ENCODE peak calls at places on chromosomes 7 and 10, in ten cellular contexts. N, B, S, G, U, X, K, D, C and O are unnamed samples.

GRCh38 chr7:36985866-36986402 is 261.6 kb upstream of the AOAH start:
- DNase-seq in N (no peak), B (no peak), S (no peak), G (no peak), U (no peak), X (no peak), K (no peak), D (no peak), C (no peak), O (no peak)

GRCh38 chr10:118564652-118565051 is 30.8 kb downstream of the PRLHR start:
- DNase-seq in N (no peak), B (no peak), S (no peak), G (no peak), U (no peak), X (no peak), K (no peak), D (no peak), C (no peak), O (no peak)

GRCh38 chr7:97503367-97504094 is 228.4 kb upstream of the TAC1 start:
- DNase-seq in N (no peak), B (no peak), S (no peak), G (no peak), U (no peak), X (no peak), K (no peak), D (no peak), C (no peak), O (no peak)

GRCh38 chr10:44936314-44936975 is 23.2 kb upstream of the RASSF4 start:
- DNase-seq in N (no peak), B (no peak), S (no peak), G (no peak), U (no peak), X (no peak), K (no peak), D (no peak), C (no peak), O (no peak)

GRCh38 chr7:140696679-140697446 is at the start of gene NDUFB2:
- DNase-seq in N (peak), B (peak), S (peak), G (peak), U (peak), X (peak), K (peak), D (no peak), C (peak), O (peak)

GRCh38 chr10:131553581-131553980 is 242.1 kb upstream of the TCERG1L start:
- DNase-seq in N (no peak), B (no peak), S (no peak), G (no peak), U (no peak), X (no peak), K (no peak), D (no peak), C (no peak), O (no peak)

GRCh38 chr10:118840071-118840775 is 85.5 kb upstream of the CACUL1 start:
- DNase-seq in N (peak), B (no peak), S (no peak), G (peak), U (peak), X (no peak), K (peak), D (no peak), C (no peak), O (peak)

GRCh38 chr10:118241229-118242137 is 100.6 kb downstream of the FAM204A start:
- DNase-seq in N (peak), B (peak), S (peak), G (peak), U (peak), X (peak), K (peak), D (peak), C (peak), O (peak)

GRCh38 chr7:120272261-120272895 is 597 bp upstream of the KCND2 start:
- DNase-seq in N (peak), B (peak), S (peak), G (peak), U (peak), X (no peak), K (no peak), D (no peak), C (no peak), O (peak)

GRCh38 chr7:14836006-14836405 is 66.5 kb downstream of the DGKB start:
- DNase-seq in N (no peak), B (no peak), S (no peak), G (no peak), U (no peak), X (no peak), K (no peak), D (no peak), C (no peak), O (peak)

GRCh38 chr7:41501016-41501415 is 201.9 kb downstream of the INHBA start:
- DNase-seq in N (no peak), B (no peak), S (no peak), G (no peak), U (peak), X (no peak), K (no peak), D (no peak), C (no peak), O (no peak)

GRCh38 chr10:102064868-102065560 is at the start of gene HPS6:
- DNase-seq in N (peak), B (peak), S (peak), G (peak), U (peak), X (peak), K (peak), D (peak), C (peak), O (peak)

GRCh38 chr7:29614229-29614628 is 50.6 kb downstream of the PRR15 start:
- DNase-seq in N (no peak), B (no peak), S (no peak), G (no peak), U (no peak), X (no peak), K (no peak), D (no peak), C (no peak), O (no peak)

GRCh38 chr7:29281782-29282541 is 87.4 kb downstream of the CHN2 start:
- DNase-seq in N (peak), B (peak), S (no peak), G (no peak), U (no peak), X (no peak), K (no peak), D (no peak), C (no peak), O (no peak)

GRCh38 chr7:30470783-30471182 is 7.8 kb downstream of the NOD1 start:
- DNase-seq in N (peak), B (no peak), S (no peak), G (peak), U (no peak), X (no peak), K (no peak), D (no peak), C (no peak), O (peak)

GRCh38 chr10:43043773-43044394 is 33.0 kb upstream of the RET start:
- DNase-seq in N (no peak), B (no peak), S (no peak), G (no peak), U (no peak), X (no peak), K (no peak), D (no peak), C (no peak), O (no peak)